ENCODE peak calls at places on chromosomes 13 and 19, in five cellular contexts. T, J, L, Y and F are unnamed samples.

GRCh38 chr19:45999653-46000121 is 4.4 kb downstream of the CCDC61 start:
- DNase-seq in T (no peak), J (peak), L (peak), Y (no peak), F (no peak)

GRCh38 chr19:45558399-45558878 is 26.2 kb downstream of the OPA3 start:
- DNase-seq in T (peak), J (peak), L (peak), Y (peak), F (no peak)

GRCh38 chr13:63425131-63425530 is 2009.5 kb upstream of the PCDH20 start:
- DNase-seq in T (no peak), J (no peak), L (no peak), Y (no peak), F (no peak)

GRCh38 chr19:19115954-19116353 is 22.3 kb downstream of the TMEM161A start:
- DNase-seq in T (peak), J (no peak), L (no peak), Y (peak), F (no peak)

GRCh38 chr13:92743992-92744391 is 482.6 kb upstream of the GPC6 start:
- DNase-seq in T (no peak), J (no peak), L (no peak), Y (no peak), F (no peak)

GRCh38 chr13:89455741-89456140 is 1784.6 kb downstream of the SLITRK5 start:
- DNase-seq in T (no peak), J (no peak), L (no peak), Y (no peak), F (no peak)

GRCh38 chr13:44317752-44318550 is 55.7 kb upstream of the SERP2 start:
- DNase-seq in T (no peak), J (no peak), L (no peak), Y (no peak), F (no peak)

GRCh38 chr19:1424182-1424955 is 13.8 kb upstream of the RPS15 start:
- DNase-seq in T (no peak), J (no peak), L (no peak), Y (no peak), F (no peak)

GRCh38 chr13:84985860-84986259 is 813.4 kb downstream of the SLITRK6 start:
- DNase-seq in T (no peak), J (no peak), L (no peak), Y (no peak), F (no peak)

GRCh38 chr13:94331281-94331680 is 148.2 kb downstream of the DCT start:
- DNase-seq in T (no peak), J (no peak), L (no peak), Y (no peak), F (no peak)

GRCh38 chr13:23796546-23796945 is 92.7 kb downstream of the MIPEP start:
- DNase-seq in T (no peak), J (no peak), L (no peak), Y (no peak), F (no peak)

GRCh38 chr19:1944088-1944915 is 3.3 kb downstream of the CSNK1G2 start:
- DNase-seq in T (no peak), J (no peak), L (no peak), Y (no peak), F (no peak)

GRCh38 chr13:110400786-110401533 is 93.9 kb downstream of the COL4A2 start:
- DNase-seq in T (no peak), J (no peak), L (no peak), Y (no peak), F (no peak)

GRCh38 chr19:52946322-52947310 is 16.1 kb downstream of the ZNF816 start:
- DNase-seq in T (no peak), J (no peak), L (no peak), Y (no peak), F (no peak)

GRCh38 chr13:50222569-50223332 is 207.5 kb downstream of the KCNRG start:
- DNase-seq in T (no peak), J (peak), L (no peak), Y (no peak), F (peak)